ENCODE peak calls at places on chromosomes 13 and 19, in eight cellular contexts. R, D, F, A, B, N, E and Q are unnamed samples.

GRCh38 chr13:30045916-30046704 is 195.7 kb upstream of the UBL3 start:
- DNase-seq in R (no peak), D (no peak), F (no peak), A (peak; percentile 78), B (no peak), N (no peak), E (no peak), Q (no peak)

GRCh38 chr19:48965033-48965805 is at the start of gene FTL:
- DNase-seq in R (peak; percentile 97), D (peak; percentile 98), F (peak; percentile 98), A (peak; percentile 98), B (peak; percentile 97), N (peak; percentile 97), E (peak; percentile 97), Q (peak; percentile 97)

GRCh38 chr13:25286308-25286968 is 850 bp downstream of the MTMR6 start:
- DNase-seq in R (peak; percentile 48), D (peak; percentile 55), F (no peak), A (peak; percentile 78), B (no peak), N (peak; percentile 40), E (no peak), Q (peak; percentile 66)

GRCh38 chr13:72341904-72342303 is 385.5 kb downstream of the MZT1 start:
- DNase-seq in R (peak; percentile 54), D (peak; percentile 61), F (no peak), A (no peak), B (no peak), N (no peak), E (no peak), Q (no peak)

GRCh38 chr13:39302855-39303254 is 264.6 kb downstream of the NHLRC3 start:
- DNase-seq in R (no peak), D (no peak), F (no peak), A (peak; percentile 25), B (no peak), N (no peak), E (no peak), Q (no peak)

GRCh38 chr13:43758834-43759233 is 27.9 kb downstream of the ENOX1 start:
- DNase-seq in R (no peak), D (no peak), F (no peak), A (no peak), B (no peak), N (no peak), E (no peak), Q (no peak)

GRCh38 chr13:23500858-23501257 is 67.4 kb upstream of the SACS start:
- DNase-seq in R (peak; percentile 28), D (no peak), F (no peak), A (peak; percentile 64), B (no peak), N (peak; percentile 89), E (no peak), Q (peak; percentile 14)

GRCh38 chr19:42471554-42472249 is 29.0 kb upstream of the CXCL17 start:
- DNase-seq in R (no peak), D (peak; percentile 58), F (no peak), A (peak; percentile 41), B (no peak), N (no peak), E (no peak), Q (no peak)

GRCh38 chr13:38944219-38944618 is 46.4 kb downstream of the STOML3 start:
- DNase-seq in R (peak; percentile 46), D (no peak), F (no peak), A (no peak), B (no peak), N (no peak), E (no peak), Q (no peak)

GRCh38 chr19:41711376-41712261 is 3.2 kb downstream of the CEACAM5 start:
- DNase-seq in R (no peak), D (no peak), F (no peak), A (no peak), B (no peak), N (no peak), E (no peak), Q (no peak)

GRCh38 chr13:113598481-113598880 is 13.9 kb downstream of the TFDP1 start:
- DNase-seq in R (no peak), D (peak; percentile 17), F (peak; percentile 38), A (no peak), B (no peak), N (no peak), E (no peak), Q (no peak)

GRCh38 chr19:5661483-5661882 is 18.8 kb downstream of the MICOS13 start:
- DNase-seq in R (no peak), D (no peak), F (no peak), A (no peak), B (no peak), N (no peak), E (no peak), Q (no peak)

GRCh38 chr19:5666921-5667610 is 13.2 kb downstream of the MICOS13 start:
- DNase-seq in R (no peak), D (peak; percentile 44), F (no peak), A (no peak), B (no peak), N (no peak), E (no peak), Q (no peak)

GRCh38 chr19:5665781-5666513 is 14.4 kb downstream of the MICOS13 start:
- DNase-seq in R (no peak), D (no peak), F (no peak), A (peak; percentile 49), B (no peak), N (peak; percentile 60), E (no peak), Q (no peak)

GRCh38 chr19:5664515-5664914 is 15.8 kb downstream of the MICOS13 start:
- DNase-seq in R (no peak), D (no peak), F (no peak), A (no peak), B (no peak), N (no peak), E (no peak), Q (no peak)

GRCh38 chr19:5663904-5664303 is 16.4 kb downstream of the MICOS13 start:
- DNase-seq in R (no peak), D (no peak), F (peak; percentile 56), A (no peak), B (no peak), N (no peak), E (no peak), Q (no peak)
- H3K36me3 ChIP-seq in R (peaks cover 22% of the 10 kb centered on the region), D (peaks cover 89% of the 10 kb centered on the region), F (peaks cover 96% of the 10 kb centered on the region), A (peaks cover 92% of the 10 kb centered on the region), B (peaks cover 100% of the 10 kb centered on the region), N (peaks cover 28% of the 10 kb centered on the region), E (peaks cover 79% of the 10 kb centered on the region), Q (peaks cover 91% of the 10 kb centered on the region)

DNA sequence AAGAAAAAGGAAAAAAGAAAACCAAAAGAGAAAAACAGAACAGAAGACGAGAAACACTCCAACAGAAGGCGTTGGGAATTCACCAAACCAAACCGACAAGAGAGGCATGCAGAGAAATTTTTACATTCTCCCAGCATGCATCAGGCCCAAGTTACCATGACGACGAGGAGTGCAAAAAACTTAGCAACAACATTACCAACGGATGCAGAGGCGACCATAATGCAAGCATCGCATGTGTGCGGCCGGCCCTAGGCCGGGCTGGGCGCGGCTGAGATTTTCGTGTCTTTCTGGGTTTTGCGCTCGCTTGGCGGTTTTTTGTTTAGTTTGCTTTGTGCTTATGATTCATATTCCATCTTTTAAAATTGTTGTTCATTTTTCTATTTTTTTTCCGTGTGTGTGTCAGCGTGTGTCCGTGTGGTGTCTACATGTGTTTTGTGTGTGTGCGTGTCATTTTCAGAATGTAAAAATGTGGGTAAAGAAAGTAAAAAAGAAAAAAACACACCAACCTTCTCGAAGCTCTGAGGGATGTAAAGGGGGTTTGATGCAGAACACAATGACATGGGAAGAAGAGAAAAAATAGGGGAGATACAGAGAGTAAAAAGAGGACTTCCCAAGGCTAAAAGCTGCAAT is 84.9 kb downstream of the PTPRS start:
- DNase-seq in R (peak; percentile 64), D (no peak), F (no peak), A (no peak), B (no peak), N (no peak), E (no peak), Q (no peak)
- H3K36me3 ChIP-seq in R (no peaks in the 10 kb centered on the region), D (peaks cover 76% of the 10 kb centered on the region), F (peaks cover 43% of the 10 kb centered on the region), A (peaks cover 61% of the 10 kb centered on the region), B (peaks cover 82% of the 10 kb centered on the region), N (peaks cover 7% of the 10 kb centered on the region), E (peaks cover 3% of the 10 kb centered on the region), Q (peaks cover 54% of the 10 kb centered on the region)

GRCh38 chr19:13932911-13933393 is 5.3 kb downstream of the PODNL1 start:
- DNase-seq in R (no peak), D (no peak), F (no peak), A (no peak), B (no peak), N (no peak), E (no peak), Q (no peak)
- H3K36me3 ChIP-seq in R (no peaks in the 10 kb centered on the region), D (peaks cover 5% of the 10 kb centered on the region), F (peaks cover 24% of the 10 kb centered on the region), A (no peaks in the 10 kb centered on the region), B (peaks cover 37% of the 10 kb centered on the region), N (peaks cover 1% of the 10 kb centered on the region), E (peaks cover 18% of the 10 kb centered on the region), Q (peaks cover under 1% of the 10 kb centered on the region)

GRCh38 chr19:9485140-9485539 is 13.3 kb downstream of the ZNF560 start:
- DNase-seq in R (no peak), D (no peak), F (no peak), A (no peak), B (no peak), N (no peak), E (no peak), Q (no peak)
- H3K36me3 ChIP-seq in R (no peaks in the 10 kb centered on the region), D (no peaks in the 10 kb centered on the region), F (no peaks in the 10 kb centered on the region), A (no peaks in the 10 kb centered on the region), B (no peaks in the 10 kb centered on the region), N (no peaks in the 10 kb centered on the region), E (no peaks in the 10 kb centered on the region), Q (no peaks in the 10 kb centered on the region)

GRCh38 chr19:18862976-18863842 is 31.4 kb downstream of the UPF1 start:
- DNase-seq in R (no peak), D (no peak), F (no peak), A (no peak), B (no peak), N (no peak), E (no peak), Q (no peak)
- H3K36me3 ChIP-seq in R (peaks cover 26% of the 10 kb centered on the region), D (peaks cover 82% of the 10 kb centered on the region), F (peaks cover 89% of the 10 kb centered on the region), A (peaks cover 98% of the 10 kb centered on the region), B (peaks cover 100% of the 10 kb centered on the region), N (peaks cover 51% of the 10 kb centered on the region), E (peaks cover 84% of the 10 kb centered on the region), Q (peaks cover 96% of the 10 kb centered on the region)

GRCh38 chr13:27440408-27440807 is 10.0 kb downstream of the MTIF3 start:
- DNase-seq in R (no peak), D (no peak), F (no peak), A (no peak), B (no peak), N (no peak), E (no peak), Q (no peak)
- H3K36me3 ChIP-seq in R (no peaks in the 10 kb centered on the region), D (peaks cover 25% of the 10 kb centered on the region), F (peaks cover 29% of the 10 kb centered on the region), A (peaks cover 46% of the 10 kb centered on the region), B (peaks cover 78% of the 10 kb centered on the region), N (peaks cover 8% of the 10 kb centered on the region), E (peaks cover 16% of the 10 kb centered on the region), Q (peaks cover 9% of the 10 kb centered on the region)

DNA sequence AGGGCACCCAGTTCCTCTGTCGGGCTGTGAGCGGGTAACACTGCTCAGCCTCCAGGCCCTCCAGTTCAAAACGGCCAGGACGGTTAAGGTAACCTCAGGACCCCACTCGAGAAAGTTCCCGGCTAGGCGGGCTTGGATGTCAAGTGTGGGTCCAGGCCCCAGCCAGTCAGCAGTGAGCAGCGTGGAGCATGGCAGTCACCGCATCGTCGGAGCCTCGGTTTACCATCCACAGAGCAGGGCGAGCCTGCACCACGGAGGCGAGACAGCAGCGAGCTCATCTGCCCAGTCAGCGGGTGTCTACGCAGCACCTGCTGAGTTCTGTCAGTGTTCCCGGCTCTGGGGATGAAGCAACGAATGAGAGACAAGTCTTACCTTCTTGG is 8.0 kb upstream of the CNOT3 start:
- DNase-seq in R (no peak), D (no peak), F (peak; percentile 55), A (no peak), B (no peak), N (no peak), E (no peak), Q (no peak)
- H3K36me3 ChIP-seq in R (peaks cover 12% of the 10 kb centered on the region), D (peaks cover 49% of the 10 kb centered on the region), F (peaks cover 74% of the 10 kb centered on the region), A (peaks cover 59% of the 10 kb centered on the region), B (peaks cover 88% of the 10 kb centered on the region), N (peaks cover 21% of the 10 kb centered on the region), E (peaks cover 63% of the 10 kb centered on the region), Q (peaks cover 40% of the 10 kb centered on the region)